ENCODE peak calls at places on chromosome 14, in four cellular contexts. P is upper lobe of right lung, T is IMR-90, H is Peyer's patch. E is an unnamed sample. For H3K36me3 and H3K4me1, the result is how much of the 10 kb centered on the place peaks cover.

GRCh38 chr14:69363055-69363454 is 35.0 kb downstream of the ERH start:
- DNase-seq in P (no peak), T (peak), H (no peak), E (no peak)

GRCh38 chr14:67559639-67560038 is 26.5 kb downstream of the PLEKHH1 start:
- DNase-seq in H (no peak), P (no peak), T (no peak), E (no peak)

GRCh38 chr14:50718949-50719348 is 50.8 kb upstream of the SAV1 start:
- DNase-seq in P (no peak), H (no peak), T (no peak), E (no peak)

GRCh38 chr14:75648066-75648838 is 12.4 kb downstream of the ERG28 start:
- DNase-seq in T (peak), P (peak), H (no peak), E (peak)

GRCh38 chr14:29444216-29444615 is 483.4 kb downstream of the PRKD1 start:
- DNase-seq in H (no peak), P (no peak), T (no peak), E (no peak)

GRCh38 chr14:69048456-69048855 is 69.4 kb upstream of the ACTN1 start:
- DNase-seq in P (no peak), H (no peak), T (no peak), E (no peak)

GRCh38 chr14:104787736-104788532 is 7.6 kb downstream of the AKT1 start:
- DNase-seq in P (peak), H (no peak), T (no peak), E (peak)

GRCh38 chr14:24774167-24774915 is 140.4 kb upstream of the GZMB start:
- DNase-seq in P (no peak), H (no peak), T (no peak), E (no peak)

GRCh38 chr14:23045419-23046357 is 3.7 kb downstream of the PSMB11 start:
- DNase-seq in T (no peak), P (no peak), H (no peak), E (no peak)

GRCh38 chr14:60654303-60654925 is 5.1 kb upstream of the SIX1 start:
- DNase-seq in H (no peak), T (peak), P (no peak), E (no peak)

GRCh38 chr14:59189281-59189821 is 884 bp downstream of the DAAM1 start:
- DNase-seq in P (peak), T (peak), H (peak), E (no peak)

GRCh38 chr14:65840118-65840751 is 427.7 kb downstream of the FUT8 start:
- DNase-seq in P (no peak), T (no peak), H (no peak), E (no peak)

GRCh38 chr14:53946404-53947400 is 9.9 kb downstream of the BMP4 start:
- DNase-seq in P (peak), H (no peak), T (no peak), E (no peak)

GRCh38 chr14:37597538-37598084 is 2.2 kb downstream of the TTC6 start:
- DNase-seq in T (no peak), H (no peak), P (peak), E (no peak)

GRCh38 chr14:24185741-24186140 is 2.9 kb downstream of the IPO4 start:
- DNase-seq in H (no peak), T (no peak), P (no peak), E (no peak)

GRCh38 chr14:101365329-101366158 is 195.8 kb upstream of the DIO3 start:
- DNase-seq in T (no peak), H (no peak), P (no peak), E (no peak)

GRCh38 chr14:34227834-34228662 is 234.0 kb downstream of the SPTSSA start:
- DNase-seq in P (peak), H (no peak), T (peak), E (peak)

GRCh38 chr14:75063491-75064204 is at the start of gene ACYP1:
- DNase-seq in T (peak), P (peak), H (peak), E (peak)

GRCh38 chr14:47674546-47675238 is 713 bp downstream of the MDGA2 start:
- DNase-seq in T (no peak), P (peak), H (no peak), E (peak)

GRCh38 chr14:95436348-95436747 is 80.1 kb downstream of the SYNE3 start:
- DNase-seq in T (no peak), P (no peak), H (no peak), E (no peak)

GRCh38 chr14:55201219-55202096 is 10.1 kb upstream of the DLGAP5 start:
- DNase-seq in H (no peak), T (no peak), P (no peak), E (no peak)

GRCh38 chr14:33657478-33657877 is 293.4 kb downstream of the EGLN3 start:
- DNase-seq in T (peak), H (no peak), P (no peak), E (no peak)

GRCh38 chr14:39015360-39015961 is 87.6 kb downstream of the SEC23A start:
- DNase-seq in H (no peak), T (peak), P (no peak), E (peak)

GRCh38 chr14:77301103-77301502 is 19.6 kb downstream of the POMT2 start:
- DNase-seq in H (peak), T (peak), P (no peak), E (peak)
- H3K36me3 ChIP-seq in H (under half), T (under half), P (under half), E (under half)

GRCh38 chr14:96519970-96520369 is 17.8 kb downstream of the PAPOLA start:
- DNase-seq in P (no peak), H (no peak), T (no peak), E (no peak)

GRCh38 chr14:96512122-96512521 is 9.9 kb downstream of the PAPOLA start:
- DNase-seq in H (no peak), T (no peak), P (no peak), E (no peak)

GRCh38 chr14:96512602-96513397 is 10.6 kb downstream of the PAPOLA start:
- DNase-seq in H (no peak), T (no peak), P (no peak), E (no peak)

GRCh38 chr14:96514694-96515093 is 12.5 kb downstream of the PAPOLA start:
- DNase-seq in P (no peak), T (no peak), H (no peak), E (no peak)

GRCh38 chr14:96516351-96516750 is 14.2 kb downstream of the PAPOLA start:
- DNase-seq in H (no peak), P (no peak), T (no peak), E (no peak)
- H3K4me1 ChIP-seq in H (under half), P (under half), T (under half), E (under half)

GRCh38 chr14:99734406-99735051 is 50.4 kb downstream of the CYP46A1 start:
- DNase-seq in T (no peak), P (peak), H (no peak), E (peak)
- H3K27ac ChIP-seq in T (no peak), P (peak), H (peak), E (no peak)

GRCh38 chr14:31419179-31420012 is 954 bp downstream of the HEATR5A start:
- DNase-seq in P (no peak), T (peak), H (no peak), E (no peak)
- H3K36me3 ChIP-seq in P (under half), T (under half), H (under half), E (under half)

GRCh38 chr14:76782885-76783566 is 21.8 kb downstream of the VASH1 start:
- DNase-seq in T (no peak), H (no peak), P (no peak), E (no peak)
- H3K4me1 ChIP-seq in T (under half), H (under half), P (under half), E (under half)

GRCh38 chr14:32468955-32469354 is 139.9 kb downstream of the AKAP6 start:
- DNase-seq in P (no peak), H (no peak), T (peak), E (peak)
- H3K27ac ChIP-seq in P (no peak), H (no peak), T (peak), E (no peak)

GRCh38 chr14:103740991-103741689 is 25.5 kb downstream of the ZFYVE21 start:
- DNase-seq in H (no peak), T (peak), P (no peak), E (no peak)
- H3K36me3 ChIP-seq in H (under half), T (under half), P (half or more), E (under half)